ENCODE peak calls at places on chromosome 9, in ten cellular contexts. D, P, I, X, F, G, R, V, S and A are unnamed samples.

GRCh38 chr9:19527663-19528062 is 118.9 kb downstream of the ACER2 start:
- DNase-seq in G (no peak), X (no peak), S (no peak), P (no peak), I (no peak), D (no peak), V (no peak), F (no peak), R (no peak), A (no peak)

GRCh38 chr9:36102742-36103495 is 33.6 kb upstream of the GLIPR2 start:
- DNase-seq in R (peak; percentile 75), I (peak; percentile 76), V (no peak), F (peak; percentile 49), S (peak; percentile 72), D (no peak), P (peak; percentile 57), G (peak; percentile 74), X (peak; percentile 89), A (peak; percentile 88)

GRCh38 chr9:83583151-83584014 is 39.6 kb upstream of the IDNK start:
- DNase-seq in G (peak; percentile 41), V (no peak), P (peak; percentile 48), R (peak; percentile 90), D (peak; percentile 6), X (peak; percentile 75), S (peak; percentile 63), I (peak; percentile 53), F (peak; percentile 47), A (peak; percentile 80)

GRCh38 chr9:581673-582497 is 259.6 kb upstream of the DMRT1 start:
- DNase-seq in I (no peak), V (no peak), R (no peak), P (peak; percentile 2), S (no peak), X (peak; percentile 57), G (no peak), D (no peak), F (no peak), A (no peak)

GRCh38 chr9:131473891-131474290 is 28.8 kb upstream of the POMT1 start:
- DNase-seq in G (no peak), F (no peak), R (no peak), X (no peak), D (no peak), S (no peak), I (no peak), V (peak; percentile 71), P (no peak), A (peak; percentile 52)

GRCh38 chr9:73667749-73668148 is 516.1 kb downstream of the ANXA1 start:
- DNase-seq in I (no peak), S (no peak), V (no peak), X (no peak), G (peak; percentile 8), R (no peak), P (no peak), D (no peak), F (no peak), A (no peak)

GRCh38 chr9:114696814-114697544 is 15.0 kb upstream of the TEX48 start:
- DNase-seq in R (no peak), S (no peak), X (no peak), D (no peak), G (no peak), P (no peak), V (no peak), I (no peak), F (no peak), A (no peak)

GRCh38 chr9:2320126-2320525 is 301.5 kb upstream of the VLDLR start:
- DNase-seq in R (no peak), G (no peak), P (no peak), V (no peak), I (no peak), S (no peak), X (no peak), D (no peak), F (no peak), A (no peak)

GRCh38 chr9:94758031-94758430 is 31.5 kb downstream of the AOPEP start:
- DNase-seq in D (no peak), G (no peak), V (no peak), S (no peak), R (no peak), P (no peak), X (no peak), I (no peak), F (no peak), A (no peak)
- H3K27ac ChIP-seq in D (no peak overlapping the region), G (no peak overlapping the region), V (no peak overlapping the region), S (no peak overlapping the region), R (no peak overlapping the region), P (no peak overlapping the region), X (no peak overlapping the region), I (no peak overlapping the region), F (no peak overlapping the region), A (no peak overlapping the region)

GRCh38 chr9:112367465-112367864 is 12.4 kb upstream of the HSDL2 start:
- DNase-seq in R (no peak), P (no peak), S (no peak), X (no peak), G (no peak), F (no peak), I (no peak), V (no peak), D (no peak), A (no peak)

GRCh38 chr9:112371060-112371459 is 8.8 kb upstream of the HSDL2 start:
- DNase-seq in D (no peak), S (no peak), R (no peak), F (no peak), V (no peak), X (no peak), G (no peak), P (no peak), I (no peak), A (no peak)

GRCh38 chr9:112369817-112370216 is 10.1 kb upstream of the HSDL2 start:
- DNase-seq in D (no peak), X (no peak), V (no peak), G (no peak), I (no peak), F (no peak), P (no peak), R (no peak), S (no peak), A (no peak)

GRCh38 chr9:112361602-112362001 is 18.3 kb upstream of the HSDL2 start:
- DNase-seq in F (no peak), R (peak; percentile 34), V (no peak), D (no peak), I (no peak), G (no peak), P (peak; percentile 33), X (peak; percentile 53), S (no peak), A (no peak)

DNA sequence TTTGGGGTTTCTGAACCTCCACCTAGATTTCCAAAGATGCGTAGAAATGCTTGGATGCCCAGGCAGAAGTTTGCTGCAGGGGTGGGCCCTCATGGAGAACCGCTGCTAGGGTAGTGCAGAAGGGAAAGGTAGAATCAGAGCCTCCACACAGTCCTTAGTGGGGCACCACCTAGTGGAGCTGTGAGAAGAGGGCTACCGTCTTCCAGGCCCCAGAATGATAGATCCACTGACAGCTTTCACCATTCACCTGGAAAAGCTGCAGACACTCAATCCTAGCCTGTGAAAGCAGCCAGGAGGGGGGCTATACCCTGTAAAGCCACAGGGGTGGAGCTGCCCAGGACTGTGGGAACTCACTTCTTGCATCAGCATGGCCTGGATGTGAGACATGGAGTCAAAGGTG is 13.3 kb upstream of the HSDL2 start:
- DNase-seq in X (no peak), G (no peak), I (no peak), S (no peak), P (peak; percentile 18), V (no peak), R (no peak), D (no peak), F (peak; percentile 59), A (no peak)
- TF ChIP-seq CTCF in X (peak; percentile 6), G (no peak), I (peak; percentile 8), S (no peak), P (peak; percentile 42), V (no peak), R (no peak), D (peak; percentile 18), F (peak; percentile 52), A (no peak)

DNA sequence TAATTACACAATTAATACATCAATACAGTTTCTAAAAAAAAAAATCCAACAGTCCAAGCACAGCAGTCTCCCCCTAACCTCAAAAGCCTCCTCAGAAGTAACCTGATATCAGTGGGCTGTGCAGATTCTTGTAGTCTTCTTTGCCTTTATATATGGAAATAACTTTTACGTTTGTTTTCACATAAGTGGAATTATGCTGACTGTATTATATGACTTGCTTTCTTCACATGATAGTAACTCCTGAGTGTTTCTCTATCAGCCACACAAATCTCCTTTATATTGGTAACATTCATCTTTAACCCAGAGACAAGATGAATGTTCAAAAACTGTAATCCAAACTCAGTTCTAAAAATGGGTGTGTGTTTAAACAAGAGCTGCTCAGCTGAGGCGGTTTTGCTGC is 71.9 kb upstream of the FANCC start:
- DNase-seq in D (no peak), S (no peak), X (no peak), V (no peak), F (no peak), I (no peak), G (no peak), R (no peak), P (no peak), A (no peak)
- H3K27ac ChIP-seq in D (no peak overlapping the region), S (no peak overlapping the region), X (no peak overlapping the region), V (no peak overlapping the region), F (no peak overlapping the region), I (no peak overlapping the region), G (no peak overlapping the region), R (no peak overlapping the region), P (no peak overlapping the region), A (no peak overlapping the region)

DNA sequence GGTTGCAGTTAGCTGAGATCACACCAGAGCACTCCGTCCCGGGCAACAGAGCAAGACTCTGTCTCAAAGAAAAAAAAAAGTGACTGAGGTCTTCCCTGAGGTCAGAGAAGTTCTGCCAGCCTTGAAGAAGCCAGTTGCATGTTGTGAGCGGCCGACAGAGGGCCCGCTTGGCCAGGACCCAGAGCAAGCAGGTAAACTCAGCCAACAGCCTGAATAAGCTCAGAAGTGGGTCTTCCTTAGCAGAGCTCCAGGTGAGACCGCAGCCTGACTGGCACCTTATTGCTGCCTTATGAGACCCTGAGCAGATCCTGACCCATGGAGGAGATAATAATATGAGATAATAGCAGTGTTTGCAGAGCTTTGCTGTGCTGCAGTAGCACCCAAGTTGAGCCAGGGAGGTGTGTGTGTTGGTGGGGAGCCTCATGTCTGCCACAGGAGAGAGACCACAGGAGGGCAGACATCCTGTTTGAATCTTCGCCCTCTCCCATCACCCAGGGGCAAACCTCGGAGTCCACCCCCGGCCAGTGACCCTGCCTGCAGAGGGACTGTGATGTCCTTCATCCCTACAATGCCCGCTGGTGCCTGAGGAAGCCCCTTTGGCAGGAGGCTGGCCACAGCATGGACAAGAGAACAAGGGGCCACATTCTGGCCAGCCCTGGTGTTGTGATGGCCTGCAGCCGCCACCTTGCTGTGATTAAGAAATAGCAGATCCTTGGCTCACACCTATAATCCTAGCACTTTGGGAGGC is 10.8 kb upstream of the BARX1 start:
- DNase-seq in X (no peak), P (no peak), V (peak; percentile 65), F (no peak), D (no peak), S (no peak), R (no peak), G (no peak), I (no peak), A (no peak)
- TF ChIP-seq CTCF in X (peak; percentile 35), P (no peak), V (no peak), F (peak; percentile 54), D (no peak), S (no peak), R (no peak), G (no peak), I (no peak), A (no peak)